ENCODE peak calls at places on chromosomes 3 and 15, in eight cellular contexts. B is stomach, J is ovary, U is A549, G is sigmoid colon, W is esophagus muscularis mucosa, C is tibial nerve, P is GM12878. O is an unnamed sample.

GRCh38 chr15:61444585-61444984 is 215.5 kb upstream of the RORA start:
- DNase-seq in W (no peak), G (no peak), C (no peak), U (no peak), J (no peak), P (no peak), B (no peak), O (no peak)

GRCh38 chr15:71802770-71803169 is 7.6 kb upstream of the NR2E3 start:
- DNase-seq in G (no peak), U (no peak), B (no peak), J (no peak), P (no peak), W (no peak), C (no peak), O (no peak)

GRCh38 chr15:25793354-25794050 is 69.6 kb downstream of the ATP10A start:
- DNase-seq in G (peak), W (no peak), B (peak), J (no peak), U (no peak), P (peak), C (no peak), O (no peak)

GRCh38 chr15:78369161-78369560 is 29.0 kb downstream of the CRABP1 start:
- DNase-seq in W (no peak), G (no peak), U (no peak), J (no peak), P (no peak), C (no peak), B (no peak), O (no peak)

GRCh38 chr15:77421370-77421700 is 647 bp downstream of the HMG20A start:
- DNase-seq in C (no peak), G (no peak), W (no peak), J (no peak), P (no peak), U (peak), B (no peak), O (peak)

GRCh38 chr15:38072507-38073277 is 138.3 kb downstream of the TMCO5A start:
- DNase-seq in C (peak), B (peak), U (peak), J (peak), G (peak), W (no peak), P (no peak), O (peak)

GRCh38 chr3:143329567-143330164 is 210.1 kb downstream of the CHST2 start:
- DNase-seq in C (no peak), B (no peak), G (no peak), J (no peak), U (no peak), W (no peak), P (no peak), O (no peak)

GRCh38 chr15:68310811-68311463 is 33.4 kb downstream of the FEM1B start:
- DNase-seq in G (no peak), W (peak), P (no peak), C (no peak), U (no peak), J (no peak), B (peak), O (no peak)

GRCh38 chr3:105187340-105187739 is 179.4 kb upstream of the ALCAM start:
- DNase-seq in W (no peak), C (no peak), B (no peak), G (no peak), U (no peak), P (no peak), J (no peak), O (no peak)

GRCh38 chr3:45988804-45989203 is 6.8 kb downstream of the FYCO1 start:
- DNase-seq in J (no peak), B (no peak), P (no peak), W (no peak), U (no peak), G (no peak), C (no peak), O (no peak)

GRCh38 chr3:130601662-130602061 is 84.7 kb downstream of the COL6A6 start:
- DNase-seq in G (no peak), C (no peak), W (no peak), P (no peak), J (no peak), U (no peak), B (no peak), O (no peak)

GRCh38 chr3:53238051-53238850 is 17.6 kb downstream of the TKT start:
- DNase-seq in U (peak), P (no peak), W (no peak), B (peak), C (no peak), G (no peak), J (no peak), O (peak)

GRCh38 chr3:36693670-36694069 is 70.7 kb downstream of the DCLK3 start:
- DNase-seq in J (no peak), P (no peak), W (peak), G (no peak), C (no peak), B (no peak), U (no peak), O (no peak)

GRCh38 chr15:75348563-75349350 is 1.9 kb downstream of the NEIL1 start:
- DNase-seq in G (no peak), W (no peak), U (no peak), C (no peak), J (peak), P (no peak), B (peak), O (peak)

GRCh38 chr3:184339016-184339415 is 1.6 kb downstream of the FAM131A start:
- DNase-seq in W (no peak), P (no peak), U (no peak), G (no peak), B (no peak), J (no peak), C (no peak), O (no peak)

GRCh38 chr15:67109141-67110034 is 44.0 kb downstream of the SMAD3 start:
- DNase-seq in C (peak), G (peak), U (peak), J (peak), P (no peak), W (no peak), B (no peak), O (peak)

GRCh38 chr3:191238321-191238817 is 39.3 kb downstream of the OSTN start:
- DNase-seq in B (no peak), J (no peak), G (no peak), P (no peak), U (peak), W (no peak), C (no peak), O (no peak)

GRCh38 chr3:132210476-132211346 is 106.5 kb upstream of the ACP3 start:
- DNase-seq in U (peak), W (no peak), G (no peak), J (no peak), B (peak), C (no peak), P (no peak), O (peak)

GRCh38 chr15:58138106-58138505 is at the start of gene AQP9:
- DNase-seq in C (no peak), P (no peak), B (no peak), W (no peak), G (no peak), J (no peak), U (no peak), O (no peak)
- TF ChIP-seq EP300 in C (no peak), P (no peak), B (no peak), W (no peak), G (no peak), J (no peak), U (no peak), O (no peak)

GRCh38 chr3:49628249-49628648 is 45.9 kb upstream of the APEH start:
- DNase-seq in W (no peak), G (no peak), B (no peak), U (no peak), C (no peak), P (no peak), J (no peak), O (no peak)

GRCh38 chr3:49626796-49627195 is 47.4 kb upstream of the APEH start:
- DNase-seq in U (no peak), J (no peak), P (no peak), C (no peak), B (no peak), G (peak), W (no peak), O (no peak)

GRCh38 chr3:49625971-49626640 is 48.0 kb upstream of the APEH start:
- DNase-seq in W (no peak), C (no peak), B (no peak), P (no peak), J (no peak), G (no peak), U (no peak), O (no peak)

GRCh38 chr3:49629451-49629850 is 44.7 kb upstream of the APEH start:
- DNase-seq in J (no peak), W (no peak), G (no peak), B (no peak), C (no peak), U (no peak), P (no peak), O (no peak)

GRCh38 chr3:49627634-49628033 is 46.5 kb upstream of the APEH start:
- DNase-seq in J (no peak), G (peak), P (no peak), W (no peak), U (no peak), C (no peak), B (no peak), O (no peak)
- H3K27ac ChIP-seq in J (no peak), G (no peak), P (no peak), W (no peak), U (no peak), C (no peak), B (no peak), O (no peak)

DNA sequence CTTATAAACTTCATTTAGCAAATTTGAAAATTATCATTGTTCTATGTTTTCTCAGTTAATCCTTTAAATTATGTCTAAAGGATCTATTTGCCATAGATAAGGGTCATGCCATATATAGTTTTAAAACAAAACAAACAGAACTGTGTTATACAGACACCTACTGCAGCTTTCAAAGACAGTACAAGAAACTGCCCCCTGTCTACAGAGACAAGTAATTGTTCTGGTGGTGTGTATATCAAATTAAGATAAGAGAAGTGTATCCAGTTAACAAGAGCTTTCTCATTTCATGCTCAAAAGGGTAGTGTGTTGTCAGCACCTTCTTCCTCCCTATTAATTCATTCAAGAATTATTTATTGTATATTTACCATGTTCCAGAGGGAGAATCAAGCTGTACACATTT is 201.2 kb downstream of the FMN1 start:
- DNase-seq in J (no peak), U (peak), G (no peak), P (no peak), B (no peak), C (no peak), W (no peak), O (no peak)
- TF ChIP-seq CTCF in J (no peak), U (peak), G (no peak), P (peak), B (no peak), C (no peak), W (peak), O (peak)

GRCh38 chr15:70234256-70234965 is 136.7 kb upstream of the TLE3 start:
- DNase-seq in W (no peak), J (no peak), C (no peak), B (no peak), U (no peak), G (peak), P (no peak), O (no peak)

GRCh38 chr15:70237626-70238025 is 139.9 kb upstream of the TLE3 start:
- DNase-seq in U (no peak), G (no peak), B (no peak), P (no peak), W (no peak), J (no peak), C (no peak), O (no peak)

GRCh38 chr15:70238917-70239316 is 141.2 kb upstream of the TLE3 start:
- DNase-seq in W (no peak), C (no peak), U (no peak), J (no peak), G (peak), B (no peak), P (no peak), O (no peak)

GRCh38 chr15:70236306-70237103 is 138.8 kb upstream of the TLE3 start:
- DNase-seq in C (no peak), W (no peak), U (no peak), J (no peak), P (no peak), B (no peak), G (peak), O (no peak)

DNA sequence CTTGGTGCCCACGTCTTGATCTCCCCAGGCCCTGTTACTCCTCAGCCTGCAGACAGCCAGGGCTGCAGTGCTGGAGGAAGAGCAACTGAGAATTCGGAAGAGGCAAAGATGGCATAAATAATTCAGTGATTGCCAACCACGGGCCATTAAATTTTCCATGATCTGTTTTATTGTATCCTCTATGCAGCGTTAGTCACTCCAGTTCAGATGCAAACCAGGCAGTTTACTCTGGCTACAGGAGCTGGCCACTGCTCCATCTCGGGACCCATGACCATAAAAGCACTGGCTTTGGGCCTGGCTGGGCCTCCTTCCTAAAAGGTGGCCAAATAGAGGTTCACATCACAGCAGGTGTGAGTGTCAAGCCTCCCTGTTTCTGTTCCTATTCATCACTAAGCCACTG is 137.6 kb upstream of the TLE3 start:
- DNase-seq in W (no peak), C (no peak), B (no peak), U (no peak), P (no peak), J (no peak), G (peak), O (no peak)
- TF ChIP-seq EP300 in W (no peak), C (no peak), B (no peak), U (no peak), P (no peak), J (no peak), G (peak), O (no peak)

O was measured in transverse colon.